ENCODE peak calls at places on chromosomes 7 and 10, in six cellular contexts. A is ELF-1, B is iris pigment epithelial cell, H is fibroblast of pulmonary artery, Z is NCI-H774, K is T-cell. N is an unnamed sample.
A peak's percentile ranks its signal among the peaks of the same experiment; 100 is the strongest.

GRCh38 chr10:114402871-114403544 is 1.3 kb downstream of the AFAP1L2 start:
- DNase-seq in A (peak; percentile 53), B (no peak), H (no peak), Z (no peak), K (no peak), N (peak; percentile 67)

GRCh38 chr7:113314594-113314993 is 196.2 kb upstream of the SMIM30 start:
- DNase-seq in A (no peak), B (no peak), H (no peak), Z (no peak), K (no peak), N (no peak)

GRCh38 chr10:116848032-116848911 is 1.0 kb upstream of the ENO4 start:
- DNase-seq in A (no peak), B (peak; percentile 42), H (no peak), Z (no peak), K (no peak), N (peak; percentile 27)

GRCh38 chr7:72152171-72153131 is 259.7 kb downstream of the CALN1 start:
- DNase-seq in A (peak; percentile 27), B (no peak), H (no peak), Z (peak; percentile 85), K (no peak), N (no peak)

GRCh38 chr10:22420787-22421517 is 75.7 kb downstream of the SPAG6 start:
- DNase-seq in A (no peak), B (no peak), H (peak; percentile 57), Z (no peak), K (no peak), N (no peak)

GRCh38 chr7:135385209-135385608 is 124.7 kb downstream of the CNOT4 start:
- DNase-seq in A (no peak), B (peak; percentile 88), H (peak; percentile 88), Z (peak; percentile 39), K (no peak), N (no peak)

GRCh38 chr7:37916673-37917660 is at the start of gene SFRP4:
- DNase-seq in A (peak; percentile 70), B (no peak), H (peak; percentile 68), Z (peak; percentile 40), K (no peak), N (peak; percentile 84)

GRCh38 chr7:45697576-45698136 is 123.5 kb downstream of the ADCY1 start:
- DNase-seq in A (no peak), B (peak; percentile 65), H (peak; percentile 10), Z (no peak), K (no peak), N (no peak)

N was measured in GM23338.